ENCODE peak calls at places on chromosomes 16 and 17, in seven cellular contexts. One of them, this sample, is unnamed.

GRCh38 chr16:8720080-8720966 is 45.9 kb downstream of the ABAT start:
- DNase-seq in breast epithelium: no peak
- DNase-seq in AG04450: no peak
- DNase-seq in fibroblast of lung: peak; percentile 9
- DNase-seq in colonic mucosa: no peak
- DNase-seq in upper lobe of right lung: no peak
- DNase-seq in psoas muscle: no peak
- DNase-seq in this sample: no peak

GRCh38 chr16:11087691-11088431 is 143.5 kb downstream of the CLEC16A start:
- DNase-seq in AG04450: no peak
- DNase-seq in colonic mucosa: no peak
- DNase-seq in fibroblast of lung: peak; percentile 70
- DNase-seq in psoas muscle: no peak
- DNase-seq in breast epithelium: no peak
- DNase-seq in upper lobe of right lung: no peak
- DNase-seq in this sample: no peak

GRCh38 chr17:32921013-32921412 is 6.9 kb upstream of the TMEM98 start:
- DNase-seq in psoas muscle: no peak
- DNase-seq in upper lobe of right lung: no peak
- DNase-seq in fibroblast of lung: no peak
- DNase-seq in breast epithelium: no peak
- DNase-seq in colonic mucosa: peak; percentile 15
- DNase-seq in AG04450: no peak
- DNase-seq in this sample: no peak

GRCh38 chr16:19284207-19284606 is 1.3 kb upstream of the CLEC19A start:
- DNase-seq in fibroblast of lung: peak; percentile 8
- DNase-seq in colonic mucosa: no peak
- DNase-seq in psoas muscle: no peak
- DNase-seq in upper lobe of right lung: peak; percentile 68
- DNase-seq in AG04450: no peak
- DNase-seq in breast epithelium: peak; percentile 83
- DNase-seq in this sample: peak; percentile 97

GRCh38 chr17:57531078-57531477 is 214.0 kb downstream of the CCDC182 start:
- DNase-seq in psoas muscle: no peak
- DNase-seq in breast epithelium: no peak
- DNase-seq in upper lobe of right lung: no peak
- DNase-seq in colonic mucosa: no peak
- DNase-seq in fibroblast of lung: no peak
- DNase-seq in AG04450: no peak
- DNase-seq in this sample: no peak

GRCh38 chr16:8716592-8716991 is 42.2 kb downstream of the ABAT start:
- DNase-seq in upper lobe of right lung: no peak
- DNase-seq in fibroblast of lung: peak; percentile 43
- DNase-seq in psoas muscle: no peak
- DNase-seq in colonic mucosa: no peak
- DNase-seq in breast epithelium: no peak
- DNase-seq in AG04450: no peak
- DNase-seq in this sample: no peak

GRCh38 chr17:76270127-76270592 is 5.0 kb downstream of the UBALD2 start:
- DNase-seq in psoas muscle: peak; percentile 66
- DNase-seq in upper lobe of right lung: no peak
- DNase-seq in breast epithelium: no peak
- DNase-seq in fibroblast of lung: no peak
- DNase-seq in AG04450: no peak
- DNase-seq in colonic mucosa: no peak
- DNase-seq in this sample: no peak

GRCh38 chr17:76789235-76789788 is 51.4 kb downstream of the MFSD11 start:
- DNase-seq in colonic mucosa: no peak
- DNase-seq in psoas muscle: no peak
- DNase-seq in fibroblast of lung: no peak
- DNase-seq in upper lobe of right lung: peak; percentile 72
- DNase-seq in AG04450: no peak
- DNase-seq in breast epithelium: no peak
- DNase-seq in this sample: no peak

GRCh38 chr17:74513987-74514631 is 17.2 kb downstream of the CD300LB start:
- DNase-seq in psoas muscle: no peak
- DNase-seq in fibroblast of lung: peak; percentile 74
- DNase-seq in upper lobe of right lung: no peak
- DNase-seq in colonic mucosa: no peak
- DNase-seq in breast epithelium: peak; percentile 42
- DNase-seq in AG04450: no peak
- DNase-seq in this sample: peak; percentile 12

GRCh38 chr17:10117085-10117484 is 81.3 kb downstream of the GAS7 start:
- DNase-seq in breast epithelium: no peak
- DNase-seq in psoas muscle: no peak
- DNase-seq in colonic mucosa: no peak
- DNase-seq in fibroblast of lung: no peak
- DNase-seq in upper lobe of right lung: no peak
- DNase-seq in AG04450: no peak
- DNase-seq in this sample: no peak

GRCh38 chr17:81341347-81342061 is 46.4 kb upstream of the SLC38A10 start:
- DNase-seq in AG04450: no peak
- DNase-seq in psoas muscle: no peak
- DNase-seq in fibroblast of lung: peak; percentile 16
- DNase-seq in colonic mucosa: no peak
- DNase-seq in upper lobe of right lung: no peak
- DNase-seq in breast epithelium: no peak
- DNase-seq in this sample: no peak

GRCh38 chr17:41654134-41654907 is 29.9 kb upstream of the KRT17 start:
- DNase-seq in upper lobe of right lung: peak; percentile 92
- DNase-seq in breast epithelium: peak; percentile 88
- DNase-seq in fibroblast of lung: no peak
- DNase-seq in colonic mucosa: peak; percentile 94
- DNase-seq in psoas muscle: peak; percentile 48
- DNase-seq in AG04450: no peak
- DNase-seq in this sample: no peak

GRCh38 chr17:29162909-29163341 is 17.3 kb downstream of the MYO18A start:
- DNase-seq in AG04450: no peak
- DNase-seq in breast epithelium: no peak
- DNase-seq in upper lobe of right lung: no peak
- DNase-seq in psoas muscle: no peak
- DNase-seq in colonic mucosa: no peak
- DNase-seq in fibroblast of lung: no peak
- DNase-seq in this sample: no peak

GRCh38 chr17:29159286-29159860 is 20.8 kb downstream of the MYO18A start:
- DNase-seq in upper lobe of right lung: no peak
- DNase-seq in fibroblast of lung: no peak
- DNase-seq in AG04450: no peak
- DNase-seq in breast epithelium: no peak
- DNase-seq in psoas muscle: no peak
- DNase-seq in colonic mucosa: no peak
- DNase-seq in this sample: no peak

GRCh38 chr17:29163563-29163962 is 16.6 kb downstream of the MYO18A start:
- DNase-seq in breast epithelium: no peak
- DNase-seq in colonic mucosa: no peak
- DNase-seq in psoas muscle: no peak
- DNase-seq in fibroblast of lung: no peak
- DNase-seq in AG04450: no peak
- DNase-seq in upper lobe of right lung: no peak
- DNase-seq in this sample: no peak

GRCh38 chr17:29160253-29160652 is 19.9 kb downstream of the MYO18A start:
- DNase-seq in fibroblast of lung: no peak
- DNase-seq in upper lobe of right lung: no peak
- DNase-seq in AG04450: no peak
- DNase-seq in breast epithelium: no peak
- DNase-seq in psoas muscle: no peak
- DNase-seq in colonic mucosa: no peak
- DNase-seq in this sample: no peak

DNA sequence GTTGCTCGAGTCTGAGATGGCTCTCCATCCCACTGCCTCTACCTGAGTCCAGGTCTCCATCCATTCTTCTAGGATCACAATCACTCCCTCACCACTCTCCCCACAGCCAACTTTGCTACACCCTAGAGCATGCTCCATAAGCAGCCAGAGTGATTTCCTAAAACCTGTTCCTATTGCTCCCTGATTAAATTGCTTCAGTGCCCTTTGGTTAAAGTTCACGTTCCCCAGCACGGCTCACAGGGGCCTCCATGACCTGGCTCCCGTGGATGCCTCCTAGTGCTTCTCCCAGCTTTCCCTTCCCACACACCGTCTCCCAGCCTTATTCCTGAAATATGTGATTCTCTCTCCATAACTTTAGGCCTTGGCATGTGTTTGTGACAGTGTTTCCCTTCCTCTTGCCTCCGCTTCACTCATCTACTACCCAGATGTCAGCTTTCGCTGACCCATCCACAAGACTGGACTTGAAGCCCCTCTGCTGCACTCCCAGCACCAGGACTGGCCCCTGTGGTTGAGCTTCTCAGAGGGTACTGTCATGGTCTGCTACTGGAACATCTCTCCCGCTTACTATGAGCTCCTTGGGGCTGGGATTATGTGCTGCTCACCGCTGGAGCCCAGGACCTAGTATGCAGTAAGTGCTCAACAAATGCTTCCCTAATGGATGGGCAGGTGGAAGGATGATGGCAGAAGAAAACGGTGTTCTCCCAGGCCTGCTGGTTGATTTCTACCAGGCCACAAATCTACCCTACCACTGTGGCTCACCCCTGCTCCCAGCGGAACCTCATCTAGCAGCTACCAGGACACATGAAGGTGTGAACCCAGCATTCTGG is 17.9 kb downstream of the MYO18A start:
- DNase-seq in fibroblast of lung: no peak
- DNase-seq in breast epithelium: no peak
- DNase-seq in colonic mucosa: no peak
- DNase-seq in psoas muscle: no peak
- DNase-seq in AG04450: no peak
- DNase-seq in upper lobe of right lung: no peak
- DNase-seq in this sample: no peak
- H3K27me3 ChIP-seq in fibroblast of lung: no peaks in the 10 kb centered on the region
- H3K27me3 ChIP-seq in breast epithelium: no peaks in the 10 kb centered on the region
- H3K27me3 ChIP-seq in colonic mucosa: no peaks in the 10 kb centered on the region
- H3K27me3 ChIP-seq in psoas muscle: no peaks in the 10 kb centered on the region
- H3K27me3 ChIP-seq in AG04450: no peaks in the 10 kb centered on the region
- H3K27me3 ChIP-seq in upper lobe of right lung: no peaks in the 10 kb centered on the region
- H3K27me3 ChIP-seq in this sample: no peaks in the 10 kb centered on the region

DNA sequence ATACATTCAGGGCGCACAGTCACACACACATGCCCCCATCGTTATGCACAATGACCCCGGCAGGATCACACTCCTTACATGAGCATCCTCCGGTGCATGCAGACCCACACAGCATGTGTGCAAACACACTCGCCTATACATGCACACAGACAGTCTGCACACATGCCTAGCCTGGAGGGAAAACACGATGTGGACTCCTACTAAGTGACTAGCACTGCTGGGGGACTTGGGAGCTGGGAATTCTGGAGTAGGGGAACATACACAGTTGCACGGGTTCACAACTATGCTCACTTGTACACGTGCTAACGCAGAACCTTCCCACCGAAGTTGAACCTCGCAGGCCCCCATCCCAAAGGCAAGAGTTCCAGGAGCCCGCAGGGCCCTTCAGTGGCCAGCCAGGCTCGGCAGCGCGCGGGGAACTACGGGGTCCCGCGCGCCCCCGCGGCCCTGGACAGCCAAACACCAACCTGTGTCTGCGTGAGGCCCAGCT is 2.0 kb downstream of the DLX3 start:
- DNase-seq in AG04450: no peak
- DNase-seq in upper lobe of right lung: peak; percentile 47
- DNase-seq in psoas muscle: no peak
- DNase-seq in colonic mucosa: no peak
- DNase-seq in fibroblast of lung: no peak
- DNase-seq in breast epithelium: no peak
- DNase-seq in this sample: no peak
- H3K27me3 ChIP-seq in AG04450: peaks cover 88% of the 10 kb centered on the region
- H3K27me3 ChIP-seq in upper lobe of right lung: peaks cover 68% of the 10 kb centered on the region
- H3K27me3 ChIP-seq in psoas muscle: peaks cover 94% of the 10 kb centered on the region
- H3K27me3 ChIP-seq in colonic mucosa: peaks cover 69% of the 10 kb centered on the region
- H3K27me3 ChIP-seq in fibroblast of lung: peaks cover 61% of the 10 kb centered on the region
- H3K27me3 ChIP-seq in breast epithelium: peaks cover 6% of the 10 kb centered on the region
- H3K27me3 ChIP-seq in this sample: no peaks in the 10 kb centered on the region

DNA sequence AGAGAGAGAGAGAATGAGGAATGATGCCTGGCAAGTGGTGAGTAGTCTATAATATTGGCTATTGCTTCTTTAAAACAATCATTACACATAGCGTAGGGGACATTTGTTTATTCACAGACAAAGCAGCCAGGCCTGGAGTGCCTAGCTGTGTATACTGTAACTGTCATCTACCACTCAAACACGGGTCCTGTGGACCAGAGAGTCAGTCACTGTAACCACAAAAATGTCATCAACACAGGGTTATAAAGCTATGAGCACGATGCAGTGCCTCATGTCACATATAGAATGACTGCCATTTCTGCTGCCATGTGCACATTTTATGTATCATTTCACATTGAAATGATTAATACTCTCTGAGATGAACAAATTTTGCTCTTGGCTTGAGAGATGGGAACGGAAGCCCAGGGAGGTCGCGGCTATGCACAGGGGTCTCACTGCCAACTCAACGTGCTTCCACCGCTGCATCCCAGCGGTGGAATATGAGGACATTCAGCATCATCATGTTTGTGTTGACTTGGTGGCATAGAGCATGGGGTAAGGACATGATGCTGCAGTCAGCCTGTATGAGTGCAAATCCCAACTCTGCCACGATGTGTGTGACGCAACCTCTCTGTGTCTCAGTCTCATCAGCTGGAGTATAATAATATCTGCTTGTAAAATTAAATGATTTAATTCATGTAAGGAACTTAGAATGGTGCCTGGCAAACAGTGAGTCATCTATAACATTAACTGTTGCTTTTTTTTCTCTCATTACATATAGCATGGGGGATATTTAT is 3.3 kb downstream of the MT1H start:
- DNase-seq in upper lobe of right lung: no peak
- DNase-seq in colonic mucosa: no peak
- DNase-seq in psoas muscle: no peak
- DNase-seq in AG04450: no peak
- DNase-seq in breast epithelium: no peak
- DNase-seq in fibroblast of lung: no peak
- DNase-seq in this sample: peak; percentile 37
- H3K27me3 ChIP-seq in upper lobe of right lung: peaks cover 58% of the 10 kb centered on the region
- H3K27me3 ChIP-seq in colonic mucosa: peaks cover 27% of the 10 kb centered on the region
- H3K27me3 ChIP-seq in psoas muscle: peaks cover 36% of the 10 kb centered on the region
- H3K27me3 ChIP-seq in AG04450: peaks cover 51% of the 10 kb centered on the region
- H3K27me3 ChIP-seq in breast epithelium: peaks cover 25% of the 10 kb centered on the region
- H3K27me3 ChIP-seq in fibroblast of lung: peaks cover 14% of the 10 kb centered on the region
- H3K27me3 ChIP-seq in this sample: no peaks in the 10 kb centered on the region

DNA sequence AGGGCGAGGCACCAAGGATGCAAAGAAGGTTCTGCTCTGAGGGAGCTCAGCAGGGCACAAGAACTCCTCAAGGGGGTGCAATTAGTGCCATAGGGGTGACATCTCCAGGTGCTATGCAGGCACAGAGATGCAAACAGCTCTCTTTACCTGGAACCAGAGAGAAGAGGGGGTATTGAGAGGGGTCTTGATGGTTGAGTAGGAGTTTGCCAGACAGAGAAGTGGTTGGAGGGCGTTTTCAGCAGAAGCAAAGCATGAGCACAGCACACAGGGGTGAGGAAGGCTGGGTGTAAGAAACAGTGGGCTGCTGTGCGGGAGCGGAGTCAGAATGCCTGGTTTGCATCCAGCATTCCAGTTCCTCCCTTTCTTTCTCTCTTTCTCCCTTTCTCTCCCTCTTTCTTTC is 81.8 kb upstream of the LHX1 start:
- DNase-seq in AG04450: no peak
- DNase-seq in breast epithelium: no peak
- DNase-seq in psoas muscle: no peak
- DNase-seq in colonic mucosa: no peak
- DNase-seq in fibroblast of lung: no peak
- DNase-seq in upper lobe of right lung: no peak
- DNase-seq in this sample: no peak
- H3K27me3 ChIP-seq in AG04450: peaks cover 3% of the 10 kb centered on the region
- H3K27me3 ChIP-seq in breast epithelium: peaks cover 49% of the 10 kb centered on the region
- H3K27me3 ChIP-seq in psoas muscle: peaks cover 53% of the 10 kb centered on the region
- H3K27me3 ChIP-seq in colonic mucosa: no peaks in the 10 kb centered on the region
- H3K27me3 ChIP-seq in fibroblast of lung: peaks cover 10% of the 10 kb centered on the region
- H3K27me3 ChIP-seq in upper lobe of right lung: peaks cover 20% of the 10 kb centered on the region
- H3K27me3 ChIP-seq in this sample: no peaks in the 10 kb centered on the region

GRCh38 chr16:85847036-85847435 is 47.5 kb downstream of the COX4I1 start:
- DNase-seq in colonic mucosa: no peak
- DNase-seq in breast epithelium: no peak
- DNase-seq in upper lobe of right lung: no peak
- DNase-seq in AG04450: no peak
- DNase-seq in psoas muscle: no peak
- DNase-seq in fibroblast of lung: no peak
- DNase-seq in this sample: no peak
- H3K27me3 ChIP-seq in colonic mucosa: no peaks in the 10 kb centered on the region
- H3K27me3 ChIP-seq in breast epithelium: peaks cover 45% of the 10 kb centered on the region
- H3K27me3 ChIP-seq in upper lobe of right lung: peaks cover 5% of the 10 kb centered on the region
- H3K27me3 ChIP-seq in AG04450: peaks cover 70% of the 10 kb centered on the region
- H3K27me3 ChIP-seq in psoas muscle: peaks cover 41% of the 10 kb centered on the region
- H3K27me3 ChIP-seq in fibroblast of lung: peaks cover 16% of the 10 kb centered on the region
- H3K27me3 ChIP-seq in this sample: no peaks in the 10 kb centered on the region